ENCODE peak calls at places on chromosome 16, in seven cellular contexts. One of them, this sample, is unnamed.

GRCh38 chr16:8948069-8948593 is 15.6 kb downstream of the USP7 start:
- DNase-seq in kidney: no peak
- DNase-seq in A549: no peak
- DNase-seq in neuronal stem cell: no peak
- DNase-seq in cardiac muscle cell: no peak
- DNase-seq in upper lobe of right lung: no peak
- DNase-seq in osteoblast: no peak
- DNase-seq in this sample: no peak

GRCh38 chr16:46743232-46743719 is 4.9 kb downstream of the MYLK3 start:
- DNase-seq in kidney: no peak
- DNase-seq in A549: no peak
- DNase-seq in neuronal stem cell: no peak
- DNase-seq in cardiac muscle cell: peak
- DNase-seq in upper lobe of right lung: peak
- DNase-seq in osteoblast: peak
- DNase-seq in this sample: no peak

GRCh38 chr16:68396481-68396880 is 51.8 kb downstream of the SMPD3 start:
- DNase-seq in kidney: peak
- DNase-seq in A549: peak
- DNase-seq in neuronal stem cell: no peak
- DNase-seq in cardiac muscle cell: peak
- DNase-seq in upper lobe of right lung: no peak
- DNase-seq in osteoblast: no peak
- DNase-seq in this sample: peak

GRCh38 chr16:87959391-87959968 is 8.2 kb downstream of the BANP start:
- DNase-seq in kidney: no peak
- DNase-seq in A549: no peak
- DNase-seq in neuronal stem cell: no peak
- DNase-seq in cardiac muscle cell: no peak
- DNase-seq in upper lobe of right lung: peak
- DNase-seq in osteoblast: no peak
- DNase-seq in this sample: no peak

GRCh38 chr16:55384848-55385247 is 60.8 kb downstream of the IRX6 start:
- DNase-seq in kidney: no peak
- DNase-seq in A549: no peak
- DNase-seq in neuronal stem cell: no peak
- DNase-seq in cardiac muscle cell: no peak
- DNase-seq in upper lobe of right lung: no peak
- DNase-seq in osteoblast: no peak
- DNase-seq in this sample: no peak

GRCh38 chr16:11342021-11342855 is 3.0 kb upstream of the RMI2 start:
- DNase-seq in kidney: no peak
- DNase-seq in A549: no peak
- DNase-seq in neuronal stem cell: no peak
- DNase-seq in cardiac muscle cell: no peak
- DNase-seq in upper lobe of right lung: no peak
- DNase-seq in osteoblast: no peak
- DNase-seq in this sample: no peak

GRCh38 chr16:57984443-57985203 is 13.7 kb upstream of the CNGB1 start:
- DNase-seq in kidney: peak
- DNase-seq in A549: peak
- DNase-seq in neuronal stem cell: peak
- DNase-seq in cardiac muscle cell: peak
- DNase-seq in upper lobe of right lung: peak
- DNase-seq in osteoblast: peak
- DNase-seq in this sample: peak

GRCh38 chr16:17380613-17381012 is 90.1 kb downstream of the XYLT1 start:
- DNase-seq in kidney: no peak
- DNase-seq in A549: no peak
- DNase-seq in neuronal stem cell: no peak
- DNase-seq in cardiac muscle cell: no peak
- DNase-seq in upper lobe of right lung: no peak
- DNase-seq in osteoblast: no peak
- DNase-seq in this sample: no peak

GRCh38 chr16:27401768-27402568 is at the start of gene IL21R:
- DNase-seq in kidney: peak
- DNase-seq in A549: no peak
- DNase-seq in neuronal stem cell: no peak
- DNase-seq in cardiac muscle cell: no peak
- DNase-seq in upper lobe of right lung: peak
- DNase-seq in osteoblast: peak
- DNase-seq in this sample: peak

GRCh38 chr16:46947900-46948547 is 25.4 kb downstream of the DNAJA2 start:
- DNase-seq in kidney: peak
- DNase-seq in A549: peak
- DNase-seq in neuronal stem cell: peak
- DNase-seq in cardiac muscle cell: peak
- DNase-seq in upper lobe of right lung: no peak
- DNase-seq in osteoblast: peak
- DNase-seq in this sample: no peak

GRCh38 chr16:11602321-11602720 is 15.6 kb upstream of the LITAF start:
- DNase-seq in kidney: no peak
- DNase-seq in A549: no peak
- DNase-seq in neuronal stem cell: no peak
- DNase-seq in cardiac muscle cell: no peak
- DNase-seq in upper lobe of right lung: peak
- DNase-seq in osteoblast: no peak
- DNase-seq in this sample: no peak

GRCh38 chr16:17470871-17471744 is at the start of gene XYLT1:
- DNase-seq in kidney: peak
- DNase-seq in A549: no peak
- DNase-seq in neuronal stem cell: no peak
- DNase-seq in cardiac muscle cell: peak
- DNase-seq in upper lobe of right lung: peak
- DNase-seq in osteoblast: peak
- DNase-seq in this sample: peak

GRCh38 chr16:26649646-26650045 is 417.1 kb upstream of the C16orf82 start:
- DNase-seq in kidney: no peak
- DNase-seq in A549: no peak
- DNase-seq in neuronal stem cell: no peak
- DNase-seq in cardiac muscle cell: no peak
- DNase-seq in upper lobe of right lung: no peak
- DNase-seq in osteoblast: no peak
- DNase-seq in this sample: no peak

GRCh38 chr16:68470461-68471150 is 22.3 kb upstream of the SMPD3 start:
- DNase-seq in kidney: no peak
- DNase-seq in A549: no peak
- DNase-seq in neuronal stem cell: no peak
- DNase-seq in cardiac muscle cell: no peak
- DNase-seq in upper lobe of right lung: peak
- DNase-seq in osteoblast: peak
- DNase-seq in this sample: peak

GRCh38 chr16:79008869-79009179 is 591.7 kb downstream of the MAF start:
- DNase-seq in kidney: no peak
- DNase-seq in A549: no peak
- DNase-seq in neuronal stem cell: no peak
- DNase-seq in cardiac muscle cell: no peak
- DNase-seq in upper lobe of right lung: no peak
- DNase-seq in osteoblast: no peak
- DNase-seq in this sample: no peak

GRCh38 chr16:52861614-52862022 is 191.1 kb downstream of the CHD9NB start:
- DNase-seq in kidney: no peak
- DNase-seq in A549: peak
- DNase-seq in neuronal stem cell: peak
- DNase-seq in cardiac muscle cell: peak
- DNase-seq in upper lobe of right lung: no peak
- DNase-seq in osteoblast: no peak
- DNase-seq in this sample: no peak

GRCh38 chr16:30570621-30571443 is 682 bp downstream of the ZNF688 start:
- DNase-seq in kidney: peak
- DNase-seq in A549: no peak
- DNase-seq in neuronal stem cell: peak
- DNase-seq in cardiac muscle cell: peak
- DNase-seq in upper lobe of right lung: peak
- DNase-seq in osteoblast: peak
- DNase-seq in this sample: no peak

GRCh38 chr16:57798953-57799618 is 3.2 kb downstream of the KIFC3 start:
- DNase-seq in kidney: peak
- DNase-seq in A549: no peak
- DNase-seq in neuronal stem cell: no peak
- DNase-seq in cardiac muscle cell: no peak
- DNase-seq in upper lobe of right lung: no peak
- DNase-seq in osteoblast: no peak
- DNase-seq in this sample: no peak

GRCh38 chr16:75116911-75117245 is 298 bp upstream of the LDHD start:
- DNase-seq in kidney: no peak
- DNase-seq in A549: no peak
- DNase-seq in neuronal stem cell: no peak
- DNase-seq in cardiac muscle cell: no peak
- DNase-seq in upper lobe of right lung: no peak
- DNase-seq in osteoblast: no peak
- DNase-seq in this sample: no peak

GRCh38 chr16:75113541-75114121 is 2.9 kb downstream of the LDHD start:
- DNase-seq in kidney: no peak
- DNase-seq in A549: no peak
- DNase-seq in neuronal stem cell: no peak
- DNase-seq in cardiac muscle cell: no peak
- DNase-seq in upper lobe of right lung: peak
- DNase-seq in osteoblast: peak
- DNase-seq in this sample: no peak

GRCh38 chr16:75116081-75116910 is at the start of gene LDHD:
- DNase-seq in kidney: peak
- DNase-seq in A549: peak
- DNase-seq in neuronal stem cell: no peak
- DNase-seq in cardiac muscle cell: peak
- DNase-seq in upper lobe of right lung: peak
- DNase-seq in osteoblast: peak
- DNase-seq in this sample: no peak

GRCh38 chr16:75114179-75114945 is 2.2 kb downstream of the LDHD start:
- DNase-seq in kidney: peak
- DNase-seq in A549: no peak
- DNase-seq in neuronal stem cell: no peak
- DNase-seq in cardiac muscle cell: no peak
- DNase-seq in upper lobe of right lung: peak
- DNase-seq in osteoblast: peak
- DNase-seq in this sample: no peak

GRCh38 chr16:75114946-75115825 is 1.4 kb downstream of the LDHD start:
- DNase-seq in kidney: no peak
- DNase-seq in A549: no peak
- DNase-seq in neuronal stem cell: no peak
- DNase-seq in cardiac muscle cell: no peak
- DNase-seq in upper lobe of right lung: peak
- DNase-seq in osteoblast: peak
- DNase-seq in this sample: no peak
- H3K4me3 ChIP-seq in kidney: no peak
- H3K4me3 ChIP-seq in A549: no peak
- H3K4me3 ChIP-seq in neuronal stem cell: no peak
- H3K4me3 ChIP-seq in cardiac muscle cell: no peak
- H3K4me3 ChIP-seq in upper lobe of right lung: peak
- H3K4me3 ChIP-seq in osteoblast: no peak
- H3K4me3 ChIP-seq in this sample: no peak

GRCh38 chr16:77298638-77299360 is 99.6 kb downstream of the SYCE1L start:
- DNase-seq in kidney: no peak
- DNase-seq in A549: peak
- DNase-seq in neuronal stem cell: no peak
- DNase-seq in cardiac muscle cell: no peak
- DNase-seq in upper lobe of right lung: no peak
- DNase-seq in osteoblast: no peak
- DNase-seq in this sample: no peak

GRCh38 chr16:77295896-77296295 is 96.7 kb downstream of the SYCE1L start:
- DNase-seq in kidney: no peak
- DNase-seq in A549: peak
- DNase-seq in neuronal stem cell: no peak
- DNase-seq in cardiac muscle cell: no peak
- DNase-seq in upper lobe of right lung: no peak
- DNase-seq in osteoblast: no peak
- DNase-seq in this sample: no peak

GRCh38 chr16:77300232-77300631 is 101.0 kb downstream of the SYCE1L start:
- DNase-seq in kidney: no peak
- DNase-seq in A549: peak
- DNase-seq in neuronal stem cell: no peak
- DNase-seq in cardiac muscle cell: no peak
- DNase-seq in upper lobe of right lung: no peak
- DNase-seq in osteoblast: no peak
- DNase-seq in this sample: no peak

GRCh38 chr16:77299395-77299794 is 100.2 kb downstream of the SYCE1L start:
- DNase-seq in kidney: no peak
- DNase-seq in A549: no peak
- DNase-seq in neuronal stem cell: no peak
- DNase-seq in cardiac muscle cell: no peak
- DNase-seq in upper lobe of right lung: no peak
- DNase-seq in osteoblast: no peak
- DNase-seq in this sample: no peak

GRCh38 chr16:77297996-77298637 is 98.9 kb downstream of the SYCE1L start:
- DNase-seq in kidney: no peak
- DNase-seq in A549: peak
- DNase-seq in neuronal stem cell: no peak
- DNase-seq in cardiac muscle cell: no peak
- DNase-seq in upper lobe of right lung: no peak
- DNase-seq in osteoblast: no peak
- DNase-seq in this sample: no peak
- H3K27ac ChIP-seq in kidney: no peak
- H3K27ac ChIP-seq in A549: peak
- H3K27ac ChIP-seq in neuronal stem cell: no peak
- H3K27ac ChIP-seq in cardiac muscle cell: no peak
- H3K27ac ChIP-seq in upper lobe of right lung: no peak
- H3K27ac ChIP-seq in osteoblast: peak
- H3K27ac ChIP-seq in this sample: no peak

GRCh38 chr16:4624827-4625616 is 396 bp downstream of the MGRN1 start:
- DNase-seq in kidney: peak
- DNase-seq in A549: no peak
- DNase-seq in neuronal stem cell: peak
- DNase-seq in cardiac muscle cell: peak
- DNase-seq in upper lobe of right lung: peak
- DNase-seq in osteoblast: peak
- DNase-seq in this sample: peak

GRCh38 chr16:4623593-4623992 is 1.0 kb upstream of the MGRN1 start:
- DNase-seq in kidney: no peak
- DNase-seq in A549: no peak
- DNase-seq in neuronal stem cell: no peak
- DNase-seq in cardiac muscle cell: no peak
- DNase-seq in upper lobe of right lung: no peak
- DNase-seq in osteoblast: peak
- DNase-seq in this sample: no peak

GRCh38 chr16:4625617-4626159 is 1.1 kb downstream of the MGRN1 start:
- DNase-seq in kidney: no peak
- DNase-seq in A549: no peak
- DNase-seq in neuronal stem cell: no peak
- DNase-seq in cardiac muscle cell: no peak
- DNase-seq in upper lobe of right lung: no peak
- DNase-seq in osteoblast: peak
- DNase-seq in this sample: no peak

GRCh38 chr16:4624015-4624826 is at the start of gene MGRN1:
- DNase-seq in kidney: peak
- DNase-seq in A549: peak
- DNase-seq in neuronal stem cell: peak
- DNase-seq in cardiac muscle cell: peak
- DNase-seq in upper lobe of right lung: peak
- DNase-seq in osteoblast: peak
- DNase-seq in this sample: peak

GRCh38 chr16:4626396-4626795 is 1.8 kb downstream of the MGRN1 start:
- DNase-seq in kidney: no peak
- DNase-seq in A549: no peak
- DNase-seq in neuronal stem cell: no peak
- DNase-seq in cardiac muscle cell: no peak
- DNase-seq in upper lobe of right lung: no peak
- DNase-seq in osteoblast: peak
- DNase-seq in this sample: no peak
- H3K4me3 ChIP-seq in kidney: peak
- H3K4me3 ChIP-seq in A549: peak
- H3K4me3 ChIP-seq in neuronal stem cell: peak
- H3K4me3 ChIP-seq in cardiac muscle cell: no peak
- H3K4me3 ChIP-seq in upper lobe of right lung: peak
- H3K4me3 ChIP-seq in osteoblast: peak
- H3K4me3 ChIP-seq in this sample: no peak

GRCh38 chr16:29158031-29158430 is 173.2 kb downstream of the LAT start:
- DNase-seq in kidney: no peak
- DNase-seq in A549: no peak
- DNase-seq in neuronal stem cell: no peak
- DNase-seq in cardiac muscle cell: no peak
- DNase-seq in upper lobe of right lung: no peak
- DNase-seq in osteoblast: no peak
- DNase-seq in this sample: no peak
- H3K27ac ChIP-seq in kidney: no peak
- H3K27ac ChIP-seq in A549: peak
- H3K27ac ChIP-seq in neuronal stem cell: no peak
- H3K27ac ChIP-seq in cardiac muscle cell: no peak
- H3K27ac ChIP-seq in upper lobe of right lung: peak
- H3K27ac ChIP-seq in osteoblast: no peak
- H3K27ac ChIP-seq in this sample: no peak